ENCODE peak calls at places on chromosomes 2 and 18, in ten cellular contexts. One of them, this sample, is unnamed.
A peak's percentile ranks its signal among the peaks of the same experiment; 100 is the strongest.

GRCh38 chr18:23243178-23243577 is 107.9 kb downstream of the CABLES1 start:
- DNase-seq in stimulated activated CD8-positive, alpha-beta memory T cell treated with anti-CD3 and anti-CD28 coated beads, Interleukin-4, amount 100 ng/mL, for 48 hours: no peak
- DNase-seq in iPS-NIHi11: peak; percentile 49
- DNase-seq in ELR: no peak
- DNase-seq in activated CD4-positive, alpha-beta T cell treated with anti-CD3 and anti-CD28 coated beads for 48 hours: no peak
- DNase-seq in epithelial cell of esophagus: no peak
- DNase-seq in stimulated activated CD4-positive, alpha-beta T cell treated with anti-CD3 and anti-CD28 coated beads, Interleukin-2, amount 100 ng/mL, for 48 hours: no peak
- DNase-seq in lower leg skin: no peak
- DNase-seq in tibial nerve: no peak
- DNase-seq in K562: no peak
- DNase-seq in this sample: no peak

GRCh38 chr18:45954070-45954712 is 12.9 kb downstream of the EPG5 start:
- DNase-seq in tibial nerve: no peak
- DNase-seq in iPS-NIHi11: no peak
- DNase-seq in epithelial cell of esophagus: peak; percentile 84
- DNase-seq in K562: no peak
- DNase-seq in stimulated activated CD4-positive, alpha-beta T cell treated with anti-CD3 and anti-CD28 coated beads, Interleukin-2, amount 100 ng/mL, for 48 hours: no peak
- DNase-seq in ELR: peak; percentile 97
- DNase-seq in stimulated activated CD8-positive, alpha-beta memory T cell treated with anti-CD3 and anti-CD28 coated beads, Interleukin-4, amount 100 ng/mL, for 48 hours: no peak
- DNase-seq in activated CD4-positive, alpha-beta T cell treated with anti-CD3 and anti-CD28 coated beads for 48 hours: no peak
- DNase-seq in lower leg skin: no peak
- DNase-seq in this sample: no peak

GRCh38 chr18:58843662-58844035 is 21.0 kb upstream of the ZNF532 start:
- DNase-seq in iPS-NIHi11: no peak
- DNase-seq in tibial nerve: no peak
- DNase-seq in stimulated activated CD4-positive, alpha-beta T cell treated with anti-CD3 and anti-CD28 coated beads, Interleukin-2, amount 100 ng/mL, for 48 hours: no peak
- DNase-seq in K562: no peak
- DNase-seq in ELR: no peak
- DNase-seq in activated CD4-positive, alpha-beta T cell treated with anti-CD3 and anti-CD28 coated beads for 48 hours: no peak
- DNase-seq in epithelial cell of esophagus: no peak
- DNase-seq in lower leg skin: no peak
- DNase-seq in stimulated activated CD8-positive, alpha-beta memory T cell treated with anti-CD3 and anti-CD28 coated beads, Interleukin-4, amount 100 ng/mL, for 48 hours: no peak
- DNase-seq in this sample: no peak

GRCh38 chr2:234940527-234940926 is 11.3 kb upstream of the SH3BP4 start:
- DNase-seq in stimulated activated CD4-positive, alpha-beta T cell treated with anti-CD3 and anti-CD28 coated beads, Interleukin-2, amount 100 ng/mL, for 48 hours: no peak
- DNase-seq in tibial nerve: no peak
- DNase-seq in lower leg skin: no peak
- DNase-seq in activated CD4-positive, alpha-beta T cell treated with anti-CD3 and anti-CD28 coated beads for 48 hours: no peak
- DNase-seq in ELR: no peak
- DNase-seq in K562: no peak
- DNase-seq in stimulated activated CD8-positive, alpha-beta memory T cell treated with anti-CD3 and anti-CD28 coated beads, Interleukin-4, amount 100 ng/mL, for 48 hours: no peak
- DNase-seq in iPS-NIHi11: no peak
- DNase-seq in epithelial cell of esophagus: no peak
- DNase-seq in this sample: no peak

GRCh38 chr2:217801115-217801531 is 201.7 kb downstream of the TNS1 start:
- DNase-seq in activated CD4-positive, alpha-beta T cell treated with anti-CD3 and anti-CD28 coated beads for 48 hours: no peak
- DNase-seq in lower leg skin: no peak
- DNase-seq in iPS-NIHi11: peak; percentile 44
- DNase-seq in ELR: no peak
- DNase-seq in stimulated activated CD4-positive, alpha-beta T cell treated with anti-CD3 and anti-CD28 coated beads, Interleukin-2, amount 100 ng/mL, for 48 hours: no peak
- DNase-seq in stimulated activated CD8-positive, alpha-beta memory T cell treated with anti-CD3 and anti-CD28 coated beads, Interleukin-4, amount 100 ng/mL, for 48 hours: no peak
- DNase-seq in epithelial cell of esophagus: no peak
- DNase-seq in K562: no peak
- DNase-seq in tibial nerve: peak; percentile 12
- DNase-seq in this sample: peak; percentile 15

GRCh38 chr2:171159326-171160118 is 1.2 kb downstream of the TLK1 start:
- DNase-seq in iPS-NIHi11: peak; percentile 46
- DNase-seq in stimulated activated CD4-positive, alpha-beta T cell treated with anti-CD3 and anti-CD28 coated beads, Interleukin-2, amount 100 ng/mL, for 48 hours: peak; percentile 33
- DNase-seq in stimulated activated CD8-positive, alpha-beta memory T cell treated with anti-CD3 and anti-CD28 coated beads, Interleukin-4, amount 100 ng/mL, for 48 hours: peak; percentile 69
- DNase-seq in activated CD4-positive, alpha-beta T cell treated with anti-CD3 and anti-CD28 coated beads for 48 hours: peak; percentile 65
- DNase-seq in tibial nerve: no peak
- DNase-seq in epithelial cell of esophagus: peak; percentile 59
- DNase-seq in ELR: peak; percentile 61
- DNase-seq in K562: no peak
- DNase-seq in lower leg skin: peak; percentile 27
- DNase-seq in this sample: peak; percentile 56

GRCh38 chr2:100856732-100857131 is 36.8 kb downstream of the NPAS2 start:
- DNase-seq in tibial nerve: no peak
- DNase-seq in epithelial cell of esophagus: peak; percentile 66
- DNase-seq in lower leg skin: no peak
- DNase-seq in activated CD4-positive, alpha-beta T cell treated with anti-CD3 and anti-CD28 coated beads for 48 hours: no peak
- DNase-seq in iPS-NIHi11: no peak
- DNase-seq in stimulated activated CD8-positive, alpha-beta memory T cell treated with anti-CD3 and anti-CD28 coated beads, Interleukin-4, amount 100 ng/mL, for 48 hours: no peak
- DNase-seq in ELR: no peak
- DNase-seq in stimulated activated CD4-positive, alpha-beta T cell treated with anti-CD3 and anti-CD28 coated beads, Interleukin-2, amount 100 ng/mL, for 48 hours: no peak
- DNase-seq in K562: no peak
- DNase-seq in this sample: no peak

GRCh38 chr18:79422022-79422782 is 26.5 kb downstream of the NFATC1 start:
- DNase-seq in activated CD4-positive, alpha-beta T cell treated with anti-CD3 and anti-CD28 coated beads for 48 hours: no peak
- DNase-seq in epithelial cell of esophagus: no peak
- DNase-seq in K562: no peak
- DNase-seq in stimulated activated CD4-positive, alpha-beta T cell treated with anti-CD3 and anti-CD28 coated beads, Interleukin-2, amount 100 ng/mL, for 48 hours: no peak
- DNase-seq in stimulated activated CD8-positive, alpha-beta memory T cell treated with anti-CD3 and anti-CD28 coated beads, Interleukin-4, amount 100 ng/mL, for 48 hours: no peak
- DNase-seq in iPS-NIHi11: no peak
- DNase-seq in ELR: peak; percentile 13
- DNase-seq in tibial nerve: peak; percentile 54
- DNase-seq in lower leg skin: peak; percentile 76
- DNase-seq in this sample: no peak

GRCh38 chr2:30408961-30409387 is 38.1 kb upstream of the LCLAT1 start:
- DNase-seq in tibial nerve: no peak
- DNase-seq in stimulated activated CD8-positive, alpha-beta memory T cell treated with anti-CD3 and anti-CD28 coated beads, Interleukin-4, amount 100 ng/mL, for 48 hours: no peak
- DNase-seq in K562: no peak
- DNase-seq in activated CD4-positive, alpha-beta T cell treated with anti-CD3 and anti-CD28 coated beads for 48 hours: no peak
- DNase-seq in ELR: peak; percentile 16
- DNase-seq in lower leg skin: no peak
- DNase-seq in iPS-NIHi11: no peak
- DNase-seq in stimulated activated CD4-positive, alpha-beta T cell treated with anti-CD3 and anti-CD28 coated beads, Interleukin-2, amount 100 ng/mL, for 48 hours: no peak
- DNase-seq in epithelial cell of esophagus: no peak
- DNase-seq in this sample: no peak